ENCODE peak calls at places on chromosomes 16 and 17, in seven cellular contexts. J, O, R, A, V, Z and P are unnamed samples.

GRCh38 chr16:57061084-57061905 is 31.1 kb upstream of the CPNE2 start:
- DNase-seq in J (no peak), O (no peak), R (no peak), A (no peak), V (peak; percentile 84), Z (peak; percentile 34), P (no peak)

GRCh38 chr17:48259710-48260291 is 152.2 kb downstream of the SNX11 start:
- DNase-seq in J (peak; percentile 71), O (no peak), R (peak; percentile 49), A (no peak), V (peak; percentile 57), Z (peak; percentile 16), P (no peak)

GRCh38 chr17:74199306-74200092 is 4.0 kb upstream of the RPL38 start:
- DNase-seq in J (peak; percentile 82), O (no peak), R (peak; percentile 52), A (peak; percentile 52), V (peak; percentile 61), Z (peak; percentile 26), P (no peak)

GRCh38 chr17:79861371-79862216 is 22.4 kb upstream of the CBX4 start:
- DNase-seq in J (no peak), O (no peak), R (no peak), A (no peak), V (peak; percentile 36), Z (no peak), P (no peak)

GRCh38 chr16:58647107-58647506 is 17.5 kb upstream of the CNOT1 start:
- DNase-seq in J (no peak), O (no peak), R (no peak), A (no peak), V (no peak), Z (no peak), P (no peak)

GRCh38 chr16:60686824-60687223 is 1349.4 kb downstream of the CDH8 start:
- DNase-seq in J (no peak), O (no peak), R (no peak), A (no peak), V (no peak), Z (no peak), P (no peak)

GRCh38 chr16:3971706-3972105 is 91.2 kb upstream of the CREBBP start:
- DNase-seq in J (no peak), O (no peak), R (no peak), A (no peak), V (no peak), Z (peak; percentile 43), P (no peak)

GRCh38 chr17:16444258-16444886 is 29.0 kb downstream of the TRPV2 start:
- DNase-seq in J (no peak), O (no peak), R (no peak), A (peak; percentile 59), V (no peak), Z (peak; percentile 13), P (no peak)

GRCh38 chr17:5758651-5759050 is 174.3 kb upstream of the NLRP1 start:
- DNase-seq in J (no peak), O (peak; percentile 83), R (peak; percentile 24), A (peak; percentile 16), V (peak; percentile 39), Z (peak; percentile 65), P (peak; percentile 60)

GRCh38 chr17:72390675-72391501 is 270.1 kb downstream of the SOX9 start:
- DNase-seq in J (no peak), O (no peak), R (no peak), A (no peak), V (no peak), Z (peak; percentile 84), P (no peak)

GRCh38 chr16:19474617-19475016 is 47.3 kb downstream of the GDE1 start:
- DNase-seq in J (no peak), O (no peak), R (no peak), A (no peak), V (no peak), Z (no peak), P (no peak)

GRCh38 chr16:57865746-57866528 is 63.6 kb upstream of the KIFC3 start:
- DNase-seq in J (peak; percentile 32), O (no peak), R (no peak), A (no peak), V (no peak), Z (no peak), P (no peak)

GRCh38 chr16:52603015-52603414 is 56.1 kb upstream of the TOX3 start:
- DNase-seq in J (peak; percentile 8), O (no peak), R (no peak), A (no peak), V (no peak), Z (no peak), P (no peak)

GRCh38 chr16:84499638-84500037 is 4.8 kb downstream of the MEAK7 start:
- DNase-seq in J (no peak), O (no peak), R (no peak), A (no peak), V (no peak), Z (no peak), P (no peak)

DNA sequence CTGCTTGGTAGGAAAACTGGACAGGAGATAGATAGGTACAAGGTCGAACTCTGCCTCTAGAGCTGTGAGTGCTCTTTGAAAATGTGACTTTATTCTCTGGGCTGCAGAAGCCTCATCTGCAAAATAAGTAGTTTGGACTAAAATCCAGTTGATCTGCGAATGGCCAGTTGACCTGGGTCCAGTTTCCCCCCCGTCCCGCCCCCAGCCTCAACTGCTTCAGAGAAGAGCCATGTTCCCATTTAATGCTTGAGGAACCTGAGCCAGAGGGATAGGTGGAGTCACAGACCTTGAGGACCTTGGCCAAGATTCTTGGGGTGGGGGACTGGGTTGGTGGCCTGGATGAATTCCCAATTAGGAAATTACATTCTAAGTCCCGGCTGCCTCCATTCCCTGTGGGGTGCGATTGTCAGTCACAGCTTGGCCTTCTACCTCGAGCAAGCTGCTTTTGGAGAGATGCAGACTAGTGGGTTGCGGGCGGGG is 14.1 kb downstream of the TBX2 start:
- DNase-seq in J (no peak), O (no peak), R (no peak), A (no peak), V (no peak), Z (no peak), P (no peak)
- H3K4me3 ChIP-seq in J (no peak overlapping the region), O (no peak overlapping the region), R (no peak overlapping the region), A (no peak overlapping the region), V (no peak overlapping the region), Z (peak overlapping the region; percentile 60), P (no peak overlapping the region)

GRCh38 chr16:47036201-47036600 is 62.7 kb upstream of the DNAJA2 start:
- DNase-seq in J (no peak), O (no peak), R (no peak), A (no peak), V (no peak), Z (no peak), P (no peak)
- TF ChIP-seq CTCF in J (no peak), O (peak; percentile 13), R (no peak), A (no peak), V (no peak), Z (no peak), P (peak; percentile 31)

DNA sequence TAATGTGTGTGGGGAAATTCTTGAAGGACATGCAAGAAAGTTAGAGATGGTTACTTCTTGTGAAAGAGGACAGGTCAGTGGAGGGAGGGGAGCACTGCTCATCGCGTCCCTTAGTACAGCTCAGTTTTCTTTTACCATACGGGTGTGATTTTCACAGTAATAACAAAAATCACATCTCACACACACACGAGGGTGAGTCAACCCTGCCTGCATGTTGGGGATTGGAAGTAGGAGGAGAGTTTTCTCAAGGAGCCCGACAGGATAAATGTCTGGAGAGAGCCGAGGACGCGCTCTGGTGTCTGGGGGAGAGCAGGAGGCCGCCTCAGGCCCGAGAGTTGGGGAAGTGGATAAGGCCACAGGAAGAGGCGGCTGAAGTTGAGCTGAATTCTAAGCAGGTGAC is 16.4 kb downstream of the PLCD3 start:
- DNase-seq in J (no peak), O (no peak), R (no peak), A (no peak), V (no peak), Z (peak; percentile 58), P (no peak)
- H3K4me3 ChIP-seq in J (no peak overlapping the region), O (no peak overlapping the region), R (no peak overlapping the region), A (no peak overlapping the region), V (no peak overlapping the region), Z (no peak overlapping the region), P (no peak overlapping the region)

GRCh38 chr16:79747688-79748087 is 147.2 kb upstream of the MAF start:
- DNase-seq in J (no peak), O (no peak), R (no peak), A (no peak), V (no peak), Z (no peak), P (no peak)

GRCh38 chr16:79754081-79754872 is 153.7 kb upstream of the MAF start:
- DNase-seq in J (peak; percentile 31), O (no peak), R (no peak), A (no peak), V (peak; percentile 85), Z (peak; percentile 23), P (no peak)

GRCh38 chr16:79752421-79752820 is 151.9 kb upstream of the MAF start:
- DNase-seq in J (peak; percentile 68), O (no peak), R (no peak), A (no peak), V (no peak), Z (no peak), P (no peak)

GRCh38 chr16:79748629-79749028 is 148.1 kb upstream of the MAF start:
- DNase-seq in J (no peak), O (no peak), R (no peak), A (no peak), V (no peak), Z (no peak), P (no peak)

DNA sequence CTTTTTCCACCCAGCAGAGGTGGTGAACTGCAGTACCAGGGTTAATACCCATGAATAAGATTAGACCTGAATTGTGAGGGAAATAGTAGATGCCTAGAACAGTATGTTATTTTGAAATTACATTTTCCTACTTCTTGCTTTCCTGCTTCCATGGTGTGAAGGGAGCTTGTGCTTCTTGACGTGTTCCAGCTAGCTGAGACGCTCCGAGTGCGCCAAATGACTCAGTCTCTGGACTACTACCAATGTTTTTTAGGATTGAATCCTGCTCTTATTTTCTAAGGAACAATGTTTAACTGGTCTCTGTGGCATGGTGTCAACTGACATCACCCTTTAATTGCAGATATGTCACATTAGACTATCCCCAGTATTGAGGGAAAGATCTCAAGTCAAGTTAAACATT is 151.2 kb upstream of the MAF start:
- DNase-seq in J (no peak), O (no peak), R (no peak), A (no peak), V (peak; percentile 82), Z (peak; percentile 40), P (no peak)
- TF ChIP-seq CTCF in J (no peak), O (no peak), R (no peak), A (no peak), V (no peak), Z (no peak), P (no peak)

GRCh38 chr17:44069974-44070454 is 521 bp upstream of the G6PC3 start:
- DNase-seq in J (no peak), O (peak; percentile 36), R (no peak), A (no peak), V (peak; percentile 29), Z (peak; percentile 6), P (no peak)
- H3K4me3 ChIP-seq in J (peak overlapping the region; percentile 34), O (peak overlapping the region; percentile 81), R (peak overlapping the region; percentile 94), A (peak overlapping the region; percentile 87), V (peak overlapping the region; percentile 30), Z (peak overlapping the region; percentile 63), P (peak overlapping the region; percentile 91)

GRCh38 chr17:64200080-64201042 is 62.7 kb downstream of the TEX2 start:
- DNase-seq in J (no peak), O (no peak), R (peak; percentile 23), A (no peak), V (peak; percentile 67), Z (peak; percentile 75), P (no peak)
- TF ChIP-seq CTCF in J (no peak), O (no peak), R (no peak), A (peak; percentile 10), V (no peak), Z (no peak), P (no peak)